ENCODE peak calls at places on chromosomes 12 and 14, in six cellular contexts. C is right lobe of liver, P is PC-9, Y is coronary artery, Q is skeletal muscle cell, Z is heart right ventricle. I is an unnamed sample.

GRCh38 chr14:43579743-43580142 is 927.3 kb downstream of the FSCB start:
- DNase-seq in C (no peak), P (no peak), Y (no peak), Q (no peak), Z (no peak), I (no peak)

GRCh38 chr12:113786107-113786506 is 180.0 kb downstream of the RBM19 start:
- DNase-seq in C (no peak), P (no peak), Y (no peak), Q (no peak), Z (no peak), I (no peak)

GRCh38 chr12:40992158-40992557 is 196.0 kb upstream of the PDZRN4 start:
- DNase-seq in C (no peak), P (no peak), Y (no peak), Q (no peak), Z (no peak), I (no peak)

GRCh38 chr14:74216671-74217070 is 22.6 kb upstream of the VSX2 start:
- DNase-seq in C (no peak), P (no peak), Y (no peak), Q (no peak), Z (no peak), I (no peak)

GRCh38 chr12:122088181-122088810 is 9.7 kb downstream of the MLXIP start:
- DNase-seq in C (no peak), P (no peak), Y (no peak), Q (no peak), Z (no peak), I (no peak)

GRCh38 chr14:32567543-32568384 is 238.7 kb downstream of the AKAP6 start:
- DNase-seq in C (no peak), P (peak; percentile 47), Y (no peak), Q (peak; percentile 21), Z (no peak), I (no peak)

GRCh38 chr12:74021937-74022336 is 515.7 kb upstream of the ATXN7L3B start:
- DNase-seq in C (peak; percentile 73), P (peak; percentile 45), Y (no peak), Q (peak; percentile 12), Z (no peak), I (no peak)

GRCh38 chr14:55138091-55138490 is 9.0 kb downstream of the LGALS3 start:
- DNase-seq in C (no peak), P (no peak), Y (no peak), Q (no peak), Z (no peak), I (no peak)

GRCh38 chr12:29858270-29858786 is 74.6 kb upstream of the TMTC1 start:
- DNase-seq in C (no peak), P (no peak), Y (no peak), Q (no peak), Z (peak; percentile 11), I (no peak)

GRCh38 chr12:115313929-115314328 is 630.0 kb upstream of the TBX3 start:
- DNase-seq in C (no peak), P (peak; percentile 59), Y (no peak), Q (peak; percentile 75), Z (no peak), I (no peak)

GRCh38 chr12:128259556-128260070 is 7.4 kb upstream of the TMEM132C start:
- DNase-seq in C (no peak), P (no peak), Y (no peak), Q (no peak), Z (no peak), I (no peak)

GRCh38 chr12:57965766-57966165 is 24.4 kb downstream of the ATP23 start:
- DNase-seq in C (no peak), P (no peak), Y (no peak), Q (no peak), Z (no peak), I (no peak)
- H3K4me3 ChIP-seq in C (no peak overlapping the region), P (no peak overlapping the region), Y (no peak overlapping the region), Q (no peak overlapping the region), Z (no peak overlapping the region), I (no peak overlapping the region)

GRCh38 chr12:63400746-63401145 is 249.7 kb upstream of the AVPR1A start:
- DNase-seq in C (no peak), P (peak; percentile 68), Y (no peak), Q (peak; percentile 17), Z (no peak), I (no peak)
- H3K4me3 ChIP-seq in C (no peak overlapping the region), P (no peak overlapping the region), Y (no peak overlapping the region), Q (no peak overlapping the region), Z (no peak overlapping the region), I (no peak overlapping the region)

DNA sequence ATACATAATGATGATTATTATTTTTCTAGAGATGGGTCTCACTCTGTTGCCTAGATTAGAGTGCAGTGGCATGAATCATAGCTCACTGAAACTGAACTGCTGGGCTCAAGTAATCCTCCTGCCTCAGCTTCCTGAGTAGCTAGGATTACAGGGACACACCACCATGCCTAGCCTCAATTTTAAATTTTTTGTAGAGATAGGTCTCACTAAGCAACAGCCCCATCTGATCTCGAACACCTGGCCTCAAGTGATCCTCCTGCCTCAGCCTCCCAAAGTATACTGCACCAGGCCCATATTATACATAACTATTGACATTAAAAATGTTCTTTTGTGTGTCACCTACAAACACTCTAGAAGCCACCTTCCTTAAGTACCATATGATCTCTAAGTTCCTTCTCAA is 3.4 kb downstream of the TXNRD1 start:
- DNase-seq in C (no peak), P (peak; percentile 66), Y (no peak), Q (no peak), Z (no peak), I (no peak)
- H3K4me3 ChIP-seq in C (no peak overlapping the region), P (peak overlapping the region; percentile 31), Y (no peak overlapping the region), Q (no peak overlapping the region), Z (no peak overlapping the region), I (no peak overlapping the region)

GRCh38 chr12:2598001-2598400 is 196.8 kb upstream of the FKBP4 start:
- DNase-seq in C (no peak), P (no peak), Y (no peak), Q (no peak), Z (no peak), I (no peak)

GRCh38 chr12:2589381-2589780 is 205.4 kb upstream of the FKBP4 start:
- DNase-seq in C (no peak), P (no peak), Y (no peak), Q (no peak), Z (no peak), I (no peak)

GRCh38 chr12:2596441-2596840 is 198.3 kb upstream of the FKBP4 start:
- DNase-seq in C (no peak), P (no peak), Y (no peak), Q (no peak), Z (no peak), I (no peak)

GRCh38 chr12:2588345-2588744 is 206.4 kb upstream of the FKBP4 start:
- DNase-seq in C (no peak), P (no peak), Y (no peak), Q (no peak), Z (no peak), I (no peak)

GRCh38 chr12:2593045-2593444 is 201.7 kb upstream of the FKBP4 start:
- DNase-seq in C (no peak), P (no peak), Y (no peak), Q (no peak), Z (no peak), I (no peak)
- H3K4me3 ChIP-seq in C (no peak overlapping the region), P (no peak overlapping the region), Y (no peak overlapping the region), Q (no peak overlapping the region), Z (no peak overlapping the region), I (no peak overlapping the region)

GRCh38 chr12:42235426-42235825 is 2.6 kb downstream of the YAF2 start:
- DNase-seq in C (no peak), P (no peak), Y (no peak), Q (no peak), Z (peak; percentile 53), I (no peak)
- H3K4me3 ChIP-seq in C (no peak overlapping the region), P (no peak overlapping the region), Y (peak overlapping the region; percentile 33), Q (peak overlapping the region; percentile 13), Z (peak overlapping the region; percentile 81), I (no peak overlapping the region)

GRCh38 chr12:125549171-125549570 is 483.9 kb downstream of the AACS start:
- DNase-seq in C (no peak), P (no peak), Y (no peak), Q (no peak), Z (no peak), I (no peak)
- H3K4me3 ChIP-seq in C (no peak overlapping the region), P (no peak overlapping the region), Y (no peak overlapping the region), Q (no peak overlapping the region), Z (no peak overlapping the region), I (no peak overlapping the region)

DNA sequence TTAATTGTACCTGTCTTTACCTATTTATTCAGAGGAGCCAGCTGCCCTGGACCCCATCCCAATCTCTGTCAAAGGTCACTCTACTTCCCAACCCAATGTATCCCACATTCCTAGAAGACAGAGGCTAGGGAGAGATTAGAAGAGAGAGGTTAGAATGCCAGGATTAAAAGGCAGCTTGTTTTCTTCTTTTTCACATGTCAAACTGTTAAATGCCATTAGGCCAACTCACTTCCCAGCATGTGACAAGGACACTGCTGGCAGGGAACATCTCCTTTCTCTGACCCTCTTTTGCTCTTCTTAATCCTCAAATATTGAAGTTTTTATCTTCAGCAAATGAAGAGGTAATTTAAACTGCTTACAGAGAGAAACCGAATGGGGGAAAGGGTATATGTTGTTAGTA is 89.1 kb downstream of the BBS10 start:
- DNase-seq in C (no peak), P (no peak), Y (no peak), Q (no peak), Z (no peak), I (no peak)
- H3K4me3 ChIP-seq in C (no peak overlapping the region), P (no peak overlapping the region), Y (no peak overlapping the region), Q (no peak overlapping the region), Z (no peak overlapping the region), I (no peak overlapping the region)

GRCh38 chr12:14775652-14776020 is 27.6 kb downstream of the WBP11 start:
- DNase-seq in C (no peak), P (peak; percentile 71), Y (no peak), Q (peak; percentile 31), Z (no peak), I (no peak)
- H3K4me3 ChIP-seq in C (peak overlapping the region; percentile 67), P (peak overlapping the region; percentile 91), Y (peak overlapping the region; percentile 90), Q (peak overlapping the region; percentile 84), Z (peak overlapping the region; percentile 80), I (peak overlapping the region; percentile 84)

GRCh38 chr12:6311822-6312528 is 1.5 kb downstream of the PLEKHG6 start:
- DNase-seq in C (no peak), P (no peak), Y (no peak), Q (no peak), Z (no peak), I (no peak)

GRCh38 chr12:6307521-6307920 is 3.0 kb upstream of the PLEKHG6 start:
- DNase-seq in C (no peak), P (no peak), Y (peak; percentile 60), Q (no peak), Z (no peak), I (no peak)

GRCh38 chr12:6312529-6313325 is 2.2 kb downstream of the PLEKHG6 start:
- DNase-seq in C (peak; percentile 78), P (peak; percentile 96), Y (no peak), Q (no peak), Z (no peak), I (no peak)

GRCh38 chr12:6313326-6313940 is 3.0 kb downstream of the PLEKHG6 start:
- DNase-seq in C (no peak), P (no peak), Y (no peak), Q (no peak), Z (no peak), I (no peak)

GRCh38 chr12:6310771-6311610 is 509 bp downstream of the PLEKHG6 start:
- DNase-seq in C (no peak), P (no peak), Y (no peak), Q (no peak), Z (no peak), I (no peak)
- H3K4me3 ChIP-seq in C (peak overlapping the region; percentile 59), P (peak overlapping the region; percentile 81), Y (peak overlapping the region; percentile 67), Q (peak overlapping the region; percentile 15), Z (peak overlapping the region; percentile 23), I (peak overlapping the region; percentile 63)